ENCODE peak calls at places on chromosomes 12 and 14, in seven cellular contexts. X is colonic mucosa, D is mucosa of descending colon, U is coronary artery, Q is GM23248, V is fibroblast of mammary gland, T is neuronal stem cell. I is an unnamed sample.

GRCh38 chr12:122992386-122992785 is 11.9 kb downstream of the ARL6IP4 start:
- DNase-seq in X (no peak), D (no peak), U (no peak), Q (no peak), V (no peak), T (no peak), I (no peak)

GRCh38 chr12:66397574-66397973 is 95.3 kb downstream of the HELB start:
- DNase-seq in X (no peak), D (no peak), U (no peak), Q (peak; percentile 20), V (peak; percentile 20), T (no peak), I (no peak)

GRCh38 chr12:120286768-120287490 is 4.8 kb downstream of the RNU4-2 start:
- DNase-seq in X (no peak), D (no peak), U (no peak), Q (no peak), V (no peak), T (no peak), I (no peak)

GRCh38 chr12:26056335-26056734 is 68.5 kb downstream of the BHLHE41 start:
- DNase-seq in X (no peak), D (peak; percentile 19), U (no peak), Q (peak; percentile 48), V (peak; percentile 55), T (no peak), I (no peak)

GRCh38 chr12:64160021-64160717 is 61.9 kb downstream of the KICS2 start:
- DNase-seq in X (no peak), D (no peak), U (no peak), Q (peak; percentile 60), V (peak; percentile 68), T (no peak), I (no peak)

GRCh38 chr14:24058260-24058950 is 6.6 kb downstream of the CARMIL3 start:
- DNase-seq in X (peak; percentile 57), D (peak; percentile 91), U (no peak), Q (peak; percentile 86), V (peak; percentile 74), T (peak; percentile 72), I (peak; percentile 59)

GRCh38 chr12:54959291-54960018 is 25.1 kb downstream of the TESPA1 start:
- DNase-seq in X (no peak), D (no peak), U (no peak), Q (no peak), V (peak; percentile 5), T (no peak), I (no peak)

GRCh38 chr12:108241961-108242360 is 97.2 kb downstream of the CMKLR1 start:
- DNase-seq in X (no peak), D (no peak), U (no peak), Q (no peak), V (no peak), T (no peak), I (no peak)

GRCh38 chr12:51322452-51322851 is 1.5 kb downstream of the BIN2 start:
- DNase-seq in X (no peak), D (no peak), U (no peak), Q (no peak), V (no peak), T (no peak), I (no peak)

GRCh38 chr12:51323317-51323960 is 535 bp downstream of the BIN2 start:
- DNase-seq in X (no peak), D (no peak), U (no peak), Q (no peak), V (no peak), T (no peak), I (peak; percentile 14)

GRCh38 chr12:51324953-51325352 is 979 bp upstream of the BIN2 start:
- DNase-seq in X (no peak), D (no peak), U (no peak), Q (no peak), V (no peak), T (no peak), I (no peak)

GRCh38 chr12:51321882-51322281 is 2.1 kb downstream of the BIN2 start:
- DNase-seq in X (no peak), D (no peak), U (no peak), Q (no peak), V (no peak), T (no peak), I (no peak)

GRCh38 chr12:51323966-51324895 is at the start of gene BIN2:
- DNase-seq in X (no peak), D (peak; percentile 62), U (no peak), Q (no peak), V (no peak), T (no peak), I (peak; percentile 78)
- H3K4me3 ChIP-seq in X (peak within 1 kb of the TSS; percentile 31), D (no peak within 1 kb of the TSS), U (peak within 1 kb of the TSS; percentile 59), Q (no peak within 1 kb of the TSS), V (no peak within 1 kb of the TSS), T (no peak within 1 kb of the TSS), I (peak within 1 kb of the TSS; percentile 58)

GRCh38 chr12:32897688-32898573 is 1.4 kb upstream of the PKP2 start:
- DNase-seq in X (no peak), D (peak; percentile 49), U (no peak), Q (no peak), V (no peak), T (no peak), I (no peak)
- H3K4me3 ChIP-seq in X (peak overlapping the region; percentile 83), D (no peak overlapping the region), U (no peak overlapping the region), Q (no peak overlapping the region), V (no peak overlapping the region), T (no peak overlapping the region), I (no peak overlapping the region)

GRCh38 chr12:11660624-11661023 is 11.2 kb downstream of the ETV6 start:
- DNase-seq in X (no peak), D (no peak), U (no peak), Q (no peak), V (no peak), T (no peak), I (no peak)

GRCh38 chr12:11656550-11656949 is 7.1 kb downstream of the ETV6 start:
- DNase-seq in X (no peak), D (no peak), U (no peak), Q (no peak), V (no peak), T (no peak), I (no peak)

GRCh38 chr12:11658796-11659195 is 9.3 kb downstream of the ETV6 start:
- DNase-seq in X (no peak), D (no peak), U (no peak), Q (peak; percentile 85), V (peak; percentile 68), T (no peak), I (no peak)

GRCh38 chr12:11654338-11654737 is 4.9 kb downstream of the ETV6 start:
- DNase-seq in X (no peak), D (no peak), U (no peak), Q (no peak), V (no peak), T (no peak), I (no peak)

DNA sequence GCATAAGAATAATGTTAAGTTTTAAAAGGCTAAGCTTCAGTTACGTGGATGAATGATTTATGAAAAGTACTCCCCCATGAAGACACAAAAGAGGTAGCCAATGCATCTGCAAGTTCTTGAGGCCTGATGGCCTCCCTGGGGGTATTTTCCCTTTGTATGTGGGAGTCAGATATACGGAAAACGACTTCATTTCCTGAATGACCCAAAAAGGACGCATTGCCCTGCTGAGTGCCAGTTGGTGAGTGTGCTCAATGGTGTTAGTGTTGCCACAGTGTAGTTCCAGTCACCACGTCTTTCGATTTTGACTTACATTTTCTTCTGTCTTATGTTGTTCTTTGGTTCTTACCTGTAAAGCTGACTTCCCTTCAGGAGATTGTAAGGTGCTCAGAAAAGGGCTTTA is 8.0 kb downstream of the ETV6 start:
- DNase-seq in X (no peak), D (no peak), U (no peak), Q (peak; percentile 30), V (no peak), T (no peak), I (no peak)
- H3K4me3 ChIP-seq in X (no peak overlapping the region), D (no peak overlapping the region), U (no peak overlapping the region), Q (no peak overlapping the region), V (no peak overlapping the region), T (no peak overlapping the region), I (no peak overlapping the region)

DNA sequence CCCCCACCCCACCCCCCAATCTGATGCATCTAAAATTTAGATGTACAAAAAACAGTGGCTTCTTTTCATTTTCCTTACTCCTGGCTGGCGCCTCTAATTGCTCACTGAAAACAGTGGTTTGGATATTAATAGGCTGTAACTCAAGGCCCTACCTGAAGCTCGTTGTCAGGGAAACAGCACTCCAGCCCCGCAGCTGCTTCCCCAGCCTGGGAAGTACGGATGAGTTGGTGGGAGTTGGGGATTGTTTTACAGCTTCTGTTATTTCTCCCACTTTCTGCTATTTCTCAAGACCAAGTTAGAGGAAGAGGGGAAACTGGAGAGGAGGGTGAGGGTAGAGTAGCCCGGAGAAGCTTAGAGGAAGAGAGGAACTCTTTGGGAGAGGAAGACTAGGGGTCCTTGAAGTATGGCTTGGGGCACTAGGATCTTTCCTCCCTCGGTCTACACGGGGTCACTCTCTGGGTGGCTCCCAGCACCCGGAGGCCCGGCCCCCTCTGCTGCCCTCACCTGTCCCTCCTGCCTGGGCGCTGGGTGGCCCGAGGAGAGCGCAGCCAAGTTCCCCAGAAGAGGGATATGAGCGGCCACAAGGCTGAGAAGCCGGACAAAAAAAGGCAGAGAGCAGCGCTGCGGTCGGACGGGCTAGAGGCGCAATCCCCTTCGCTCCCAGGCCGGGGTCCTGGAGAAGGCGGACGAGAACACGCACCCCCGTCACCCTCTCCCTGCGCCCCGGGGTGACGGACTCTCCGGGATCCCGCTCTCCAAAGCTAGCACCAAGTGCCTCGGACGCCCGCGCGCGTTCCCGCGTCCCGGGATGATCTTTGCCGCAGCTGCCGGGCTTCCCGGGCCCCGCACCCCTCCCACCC is 702 bp downstream of the SPTB start:
- DNase-seq in X (peak; percentile 20), D (peak; percentile 2), U (no peak), Q (peak; percentile 5), V (no peak), T (peak; percentile 17), I (no peak)
- H3K4me3 ChIP-seq in X (peak overlapping the region; percentile 52), D (no peak overlapping the region), U (peak overlapping the region; percentile 82), Q (peak overlapping the region; percentile 33), V (no peak overlapping the region), T (peak overlapping the region; percentile 73), I (peak overlapping the region; percentile 67)

DNA sequence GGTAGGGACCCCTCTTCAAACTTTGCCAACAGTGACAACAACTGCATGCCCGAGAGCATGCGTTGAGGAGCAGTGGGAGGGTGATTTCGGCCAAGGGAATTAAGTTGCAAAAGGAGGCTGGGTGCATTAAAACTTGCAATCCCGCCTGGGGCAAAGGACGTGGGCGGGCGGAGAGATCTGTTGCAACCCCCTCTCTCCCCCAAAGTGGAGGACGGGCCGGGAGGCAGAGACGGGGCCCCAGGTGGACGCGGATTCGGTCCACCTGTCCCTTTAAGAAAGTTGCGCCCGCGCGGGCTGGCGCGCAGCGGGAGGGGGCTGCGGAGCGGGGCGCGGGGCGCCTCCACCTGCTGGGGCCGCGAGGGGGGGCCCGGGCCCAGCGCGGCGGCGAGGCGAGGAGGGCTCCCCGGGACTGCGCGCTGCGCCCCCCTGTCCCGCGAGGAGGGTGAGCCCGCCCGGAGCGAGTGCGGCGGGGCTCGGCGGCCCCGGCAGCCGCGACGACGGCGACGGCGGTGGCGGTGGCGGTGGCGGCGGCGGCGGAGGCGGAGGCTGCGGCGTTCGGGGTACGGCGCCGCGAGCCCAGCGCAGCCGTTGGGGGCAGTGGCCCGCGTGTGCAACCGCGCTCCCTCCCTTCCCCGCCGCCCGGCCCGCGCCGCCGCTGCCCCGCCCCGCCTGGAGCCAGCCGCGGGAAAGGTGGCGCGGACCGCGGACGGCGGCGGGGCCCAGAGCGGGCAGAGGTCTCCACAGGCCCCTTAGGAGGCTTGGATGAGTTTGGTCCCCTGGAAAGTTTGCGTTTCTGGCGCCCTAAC is 560 bp upstream of the FOXN4 start:
- DNase-seq in X (no peak), D (no peak), U (no peak), Q (peak; percentile 17), V (no peak), T (no peak), I (no peak)
- H3K4me3 ChIP-seq in X (peak overlapping the region; percentile 30), D (no peak overlapping the region), U (peak overlapping the region; percentile 72), Q (peak overlapping the region; percentile 60), V (no peak overlapping the region), T (peak overlapping the region; percentile 80), I (peak overlapping the region; percentile 20)

GRCh38 chr14:30638926-30639325 is 16.8 kb downstream of the SCFD1 start:
- DNase-seq in X (no peak), D (no peak), U (no peak), Q (peak; percentile 36), V (no peak), T (no peak), I (no peak)
- H3K4me3 ChIP-seq in X (no peak overlapping the region), D (no peak overlapping the region), U (no peak overlapping the region), Q (no peak overlapping the region), V (no peak overlapping the region), T (no peak overlapping the region), I (no peak overlapping the region)

I was measured in naive thymus-derived CD4-positive, alpha-beta T cell.